ENCODE peak calls at places on chromosomes 2 and 18, in five cellular contexts. P is H9, T is neuronal stem cell, L is IMR-90, A is trophoblast cell. F is an unnamed sample.

GRCh38 chr18:44958040-44958439 is 277.4 kb downstream of the SETBP1 start:
- DNase-seq in P (no peak), T (no peak), L (no peak), A (no peak), F (no peak)

GRCh38 chr2:46999857-47000678 is 84.5 kb upstream of the MCFD2 start:
- DNase-seq in P (no peak), T (no peak), L (no peak), A (no peak), F (no peak)

GRCh38 chr18:80009661-80010550 is 21.5 kb upstream of the TXNL4A start:
- DNase-seq in P (no peak), T (no peak), L (peak; percentile 98), A (peak; percentile 14), F (peak; percentile 92)

GRCh38 chr2:212618636-212619035 is 80.0 kb upstream of the ERBB4 start:
- DNase-seq in P (no peak), T (no peak), L (peak; percentile 42), A (peak; percentile 85), F (no peak)

GRCh38 chr2:13884271-13884976 is 748.1 kb upstream of the LRATD1 start:
- DNase-seq in P (no peak), T (no peak), L (no peak), A (peak; percentile 7), F (no peak)

GRCh38 chr2:9765611-9766531 is 77.4 kb upstream of the TAF1B start:
- DNase-seq in P (peak; percentile 42), T (no peak), L (no peak), A (no peak), F (no peak)

GRCh38 chr18:57797209-57797651 is 5.9 kb downstream of the ATP8B1 start:
- DNase-seq in P (no peak), T (no peak), L (no peak), A (no peak), F (no peak)

GRCh38 chr18:47215554-47216138 is 35.8 kb downstream of the SKOR2 start:
- DNase-seq in P (no peak), T (peak; percentile 41), L (peak; percentile 52), A (peak; percentile 63), F (peak; percentile 58)

GRCh38 chr18:44742741-44743311 is 62.1 kb downstream of the SETBP1 start:
- DNase-seq in P (no peak), T (no peak), L (peak; percentile 29), A (no peak), F (no peak)

GRCh38 chr18:23422751-23423418 is 30.2 kb upstream of the RIOK3 start:
- DNase-seq in P (no peak), T (no peak), L (peak; percentile 16), A (peak; percentile 99), F (peak; percentile 69)

GRCh38 chr2:1591461-1591770 is 152.9 kb downstream of the PXDN start:
- DNase-seq in P (peak; percentile 33), T (no peak), L (no peak), A (no peak), F (no peak)
- H4K91ac ChIP-seq in P (no peak overlapping the region), T (no peak overlapping the region), L (no peak overlapping the region), A (peak overlapping the region; percentile 51), F (no peak overlapping the region)

GRCh38 chr2:176079285-176079830 is 4.4 kb downstream of the EVX2 start:
- DNase-seq in P (peak; percentile 63), T (no peak), L (no peak), A (no peak), F (no peak)
- H4K91ac ChIP-seq in P (no peak overlapping the region), T (no peak overlapping the region), L (no peak overlapping the region), A (no peak overlapping the region), F (no peak overlapping the region)

DNA sequence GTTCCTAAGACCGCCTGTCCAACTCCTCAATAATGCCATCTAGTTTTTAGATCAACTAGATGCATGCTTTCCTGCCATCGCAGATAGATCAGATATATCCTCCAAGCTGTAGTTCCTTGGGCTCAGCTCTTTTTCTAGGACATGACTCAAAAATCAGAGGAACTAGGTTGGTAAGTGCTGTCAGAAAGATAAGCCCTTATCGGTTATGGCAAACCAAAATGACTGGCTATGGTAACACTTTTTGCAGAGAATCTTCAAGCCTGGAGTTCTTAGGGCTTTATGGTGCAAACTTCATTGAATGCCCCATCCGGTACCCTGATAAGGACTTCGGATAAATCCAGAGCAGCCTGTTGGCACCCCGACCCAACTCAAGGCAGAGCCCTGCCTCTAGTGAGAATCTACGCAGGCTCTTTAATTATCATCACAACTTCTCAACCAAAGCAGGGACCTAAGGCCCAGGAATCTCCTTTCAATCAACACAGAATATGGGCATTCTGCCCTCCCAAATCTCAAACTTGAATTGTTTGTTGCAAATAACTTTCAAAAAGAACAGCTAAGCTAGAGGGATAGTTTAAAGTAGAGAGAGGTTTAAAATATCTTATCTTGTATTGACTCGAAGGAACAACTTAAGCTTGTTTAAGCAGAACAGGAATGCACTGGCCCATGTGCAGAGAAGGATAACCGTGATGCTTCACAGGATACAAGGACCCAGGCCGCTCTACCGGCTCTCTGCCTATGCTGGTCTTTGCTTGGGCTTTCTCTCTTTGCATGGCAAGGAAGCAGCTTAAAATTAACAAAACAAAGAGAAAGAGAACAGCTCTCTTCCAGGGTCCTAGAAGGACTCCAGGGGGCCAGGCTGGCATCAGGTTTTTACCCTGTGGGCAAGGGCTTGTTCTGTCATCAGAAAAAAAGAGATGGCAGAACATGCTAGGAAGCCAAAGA is 3.4 kb upstream of the CYP1B1 start:
- DNase-seq in P (peak; percentile 66), T (no peak), L (no peak), A (peak; percentile 27), F (no peak)
- H4K91ac ChIP-seq in P (no peak overlapping the region), T (no peak overlapping the region), L (no peak overlapping the region), A (no peak overlapping the region), F (no peak overlapping the region)

GRCh38 chr2:199870581-199870980 is 19.6 kb upstream of the FTCDNL1 start:
- DNase-seq in P (no peak), T (no peak), L (peak; percentile 3), A (no peak), F (no peak)

GRCh38 chr2:199869653-199870052 is 18.7 kb upstream of the FTCDNL1 start:
- DNase-seq in P (no peak), T (no peak), L (no peak), A (no peak), F (no peak)

GRCh38 chr2:199865905-199866304 is 14.9 kb upstream of the FTCDNL1 start:
- DNase-seq in P (no peak), T (no peak), L (no peak), A (no peak), F (no peak)

GRCh38 chr2:199869227-199869541 is 18.2 kb upstream of the FTCDNL1 start:
- DNase-seq in P (no peak), T (no peak), L (no peak), A (no peak), F (no peak)

GRCh38 chr2:199868431-199869226 is 17.6 kb upstream of the FTCDNL1 start:
- DNase-seq in P (no peak), T (no peak), L (no peak), A (no peak), F (no peak)
- H4K91ac ChIP-seq in P (no peak overlapping the region), T (no peak overlapping the region), L (no peak overlapping the region), A (no peak overlapping the region), F (no peak overlapping the region)

GRCh38 chr2:240557808-240558207 is at the start of gene ANKMY1:
- DNase-seq in P (peak; percentile 92), T (peak; percentile 78), L (peak; percentile 67), A (peak; percentile 46), F (peak; percentile 69)
- H4K91ac ChIP-seq in P (no peak within 1 kb of the TSS), T (no peak within 1 kb of the TSS), L (no peak within 1 kb of the TSS), A (no peak within 1 kb of the TSS), F (no peak within 1 kb of the TSS)